ENCODE peak calls at places on chromosomes 4 and X, in ten cellular contexts. One of them, this sample, is unnamed.

GRCh38 chr4:39637572-39638357 is 900 bp downstream of the SMIM14 start:
- DNase-seq in WTC11: peak
- DNase-seq in endothelial cell: peak
- DNase-seq in stimulated activated CD8-positive, alpha-beta memory T cell treated with anti-CD3 and anti-CD28 coated beads, Interleukin-7, amount 100 ng/mL, for 24 hours: no peak
- DNase-seq in naive B cell: peak
- DNase-seq in sigmoid colon: peak
- DNase-seq in epithelial cell of esophagus: peak
- DNase-seq in globus pallidus: peak
- DNase-seq in activated naive CD4-positive, alpha-beta T cell treated with anti-CD3 and anti-CD28 coated beads, Interleukin-2, amount 10 ng/mL, durations not matched to agents 7 days and 5 days: peak
- DNase-seq in fibroblast of lung: peak
- DNase-seq in this sample: peak

GRCh38 chr4:47484169-47484568 is 906 bp upstream of the ATP10D start:
- DNase-seq in WTC11: no peak
- DNase-seq in endothelial cell: no peak
- DNase-seq in stimulated activated CD8-positive, alpha-beta memory T cell treated with anti-CD3 and anti-CD28 coated beads, Interleukin-7, amount 100 ng/mL, for 24 hours: no peak
- DNase-seq in naive B cell: no peak
- DNase-seq in sigmoid colon: no peak
- DNase-seq in epithelial cell of esophagus: peak
- DNase-seq in globus pallidus: no peak
- DNase-seq in activated naive CD4-positive, alpha-beta T cell treated with anti-CD3 and anti-CD28 coated beads, Interleukin-2, amount 10 ng/mL, durations not matched to agents 7 days and 5 days: no peak
- DNase-seq in fibroblast of lung: no peak
- DNase-seq in this sample: no peak

GRCh38 chrX:139112432-139112831 is 400.9 kb upstream of the FGF13 start:
- DNase-seq in WTC11: no peak
- DNase-seq in endothelial cell: no peak
- DNase-seq in stimulated activated CD8-positive, alpha-beta memory T cell treated with anti-CD3 and anti-CD28 coated beads, Interleukin-7, amount 100 ng/mL, for 24 hours: no peak
- DNase-seq in naive B cell: no peak
- DNase-seq in sigmoid colon: peak
- DNase-seq in epithelial cell of esophagus: peak
- DNase-seq in globus pallidus: no peak
- DNase-seq in activated naive CD4-positive, alpha-beta T cell treated with anti-CD3 and anti-CD28 coated beads, Interleukin-2, amount 10 ng/mL, durations not matched to agents 7 days and 5 days: no peak
- DNase-seq in fibroblast of lung: peak
- DNase-seq in this sample: no peak

GRCh38 chrX:22746081-22746480 is 253.7 kb upstream of the DDX53 start:
- DNase-seq in WTC11: no peak
- DNase-seq in endothelial cell: no peak
- DNase-seq in stimulated activated CD8-positive, alpha-beta memory T cell treated with anti-CD3 and anti-CD28 coated beads, Interleukin-7, amount 100 ng/mL, for 24 hours: no peak
- DNase-seq in naive B cell: no peak
- DNase-seq in sigmoid colon: no peak
- DNase-seq in epithelial cell of esophagus: no peak
- DNase-seq in globus pallidus: no peak
- DNase-seq in activated naive CD4-positive, alpha-beta T cell treated with anti-CD3 and anti-CD28 coated beads, Interleukin-2, amount 10 ng/mL, durations not matched to agents 7 days and 5 days: no peak
- DNase-seq in fibroblast of lung: no peak
- DNase-seq in this sample: no peak

GRCh38 chr4:23135792-23136645 is 443.3 kb downstream of the GBA3 start:
- DNase-seq in WTC11: no peak
- DNase-seq in endothelial cell: peak
- DNase-seq in stimulated activated CD8-positive, alpha-beta memory T cell treated with anti-CD3 and anti-CD28 coated beads, Interleukin-7, amount 100 ng/mL, for 24 hours: no peak
- DNase-seq in naive B cell: no peak
- DNase-seq in sigmoid colon: no peak
- DNase-seq in epithelial cell of esophagus: peak
- DNase-seq in globus pallidus: peak
- DNase-seq in activated naive CD4-positive, alpha-beta T cell treated with anti-CD3 and anti-CD28 coated beads, Interleukin-2, amount 10 ng/mL, durations not matched to agents 7 days and 5 days: no peak
- DNase-seq in fibroblast of lung: peak
- DNase-seq in this sample: no peak

GRCh38 chr4:8735236-8736082 is 136.2 kb downstream of the HMX1 start:
- DNase-seq in WTC11: no peak
- DNase-seq in endothelial cell: no peak
- DNase-seq in stimulated activated CD8-positive, alpha-beta memory T cell treated with anti-CD3 and anti-CD28 coated beads, Interleukin-7, amount 100 ng/mL, for 24 hours: no peak
- DNase-seq in naive B cell: no peak
- DNase-seq in sigmoid colon: peak
- DNase-seq in epithelial cell of esophagus: no peak
- DNase-seq in globus pallidus: no peak
- DNase-seq in activated naive CD4-positive, alpha-beta T cell treated with anti-CD3 and anti-CD28 coated beads, Interleukin-2, amount 10 ng/mL, durations not matched to agents 7 days and 5 days: no peak
- DNase-seq in fibroblast of lung: no peak
- DNase-seq in this sample: no peak

GRCh38 chrX:155048997-155049619 is 21.8 kb downstream of the CMC4 start:
- DNase-seq in WTC11: peak
- DNase-seq in endothelial cell: peak
- DNase-seq in stimulated activated CD8-positive, alpha-beta memory T cell treated with anti-CD3 and anti-CD28 coated beads, Interleukin-7, amount 100 ng/mL, for 24 hours: no peak
- DNase-seq in naive B cell: peak
- DNase-seq in sigmoid colon: peak
- DNase-seq in epithelial cell of esophagus: peak
- DNase-seq in globus pallidus: peak
- DNase-seq in activated naive CD4-positive, alpha-beta T cell treated with anti-CD3 and anti-CD28 coated beads, Interleukin-2, amount 10 ng/mL, durations not matched to agents 7 days and 5 days: peak
- DNase-seq in fibroblast of lung: peak
- DNase-seq in this sample: peak

GRCh38 chr4:56619160-56619559 is 61.9 kb downstream of the HOPX start:
- DNase-seq in WTC11: no peak
- DNase-seq in endothelial cell: no peak
- DNase-seq in stimulated activated CD8-positive, alpha-beta memory T cell treated with anti-CD3 and anti-CD28 coated beads, Interleukin-7, amount 100 ng/mL, for 24 hours: no peak
- DNase-seq in naive B cell: no peak
- DNase-seq in sigmoid colon: no peak
- DNase-seq in epithelial cell of esophagus: peak
- DNase-seq in globus pallidus: no peak
- DNase-seq in activated naive CD4-positive, alpha-beta T cell treated with anti-CD3 and anti-CD28 coated beads, Interleukin-2, amount 10 ng/mL, durations not matched to agents 7 days and 5 days: no peak
- DNase-seq in fibroblast of lung: peak
- DNase-seq in this sample: no peak

GRCh38 chr4:188550296-188550695 is 411.1 kb downstream of the TRIML1 start:
- DNase-seq in WTC11: no peak
- DNase-seq in endothelial cell: no peak
- DNase-seq in stimulated activated CD8-positive, alpha-beta memory T cell treated with anti-CD3 and anti-CD28 coated beads, Interleukin-7, amount 100 ng/mL, for 24 hours: no peak
- DNase-seq in naive B cell: no peak
- DNase-seq in sigmoid colon: no peak
- DNase-seq in epithelial cell of esophagus: no peak
- DNase-seq in globus pallidus: no peak
- DNase-seq in activated naive CD4-positive, alpha-beta T cell treated with anti-CD3 and anti-CD28 coated beads, Interleukin-2, amount 10 ng/mL, durations not matched to agents 7 days and 5 days: no peak
- DNase-seq in fibroblast of lung: peak
- DNase-seq in this sample: no peak

GRCh38 chr4:24519649-24520048 is 64.7 kb downstream of the DHX15 start:
- DNase-seq in WTC11: no peak
- DNase-seq in endothelial cell: no peak
- DNase-seq in stimulated activated CD8-positive, alpha-beta memory T cell treated with anti-CD3 and anti-CD28 coated beads, Interleukin-7, amount 100 ng/mL, for 24 hours: no peak
- DNase-seq in naive B cell: no peak
- DNase-seq in sigmoid colon: no peak
- DNase-seq in epithelial cell of esophagus: peak
- DNase-seq in globus pallidus: no peak
- DNase-seq in activated naive CD4-positive, alpha-beta T cell treated with anti-CD3 and anti-CD28 coated beads, Interleukin-2, amount 10 ng/mL, durations not matched to agents 7 days and 5 days: no peak
- DNase-seq in fibroblast of lung: no peak
- DNase-seq in this sample: no peak

This sample was measured in spleen.